ENCODE peak calls at places on chromosome 11, in eight cellular contexts. One of them, this sample, is unnamed.

GRCh38 chr11:110907629-110908028 is 195.4 kb upstream of the ARHGAP20 start:
- DNase-seq in activated T-cell treated with anti-CD3 and anti-CD28 coated beads for 48 hours: no peak
- DNase-seq in activated CD4-positive, alpha-beta T cell treated with anti-CD3 and anti-CD28 coated beads, Interleukin-2, amount 10 ng/mL, durations not matched to agents 7 days and 5 days: peak; percentile 62
- DNase-seq in right lobe of liver: no peak
- DNase-seq in NCI-H1417 treated with DMSO at 0.1 percent for 48 hours: no peak
- DNase-seq in stimulated activated CD8-positive, alpha-beta memory T cell treated with anti-CD3 and anti-CD28 coated beads, Interleukin-4, amount 100 ng/mL, for 4 hours: no peak
- DNase-seq in HAP-1: no peak
- DNase-seq in ELR: peak; percentile 51
- DNase-seq in this sample: peak; percentile 97

GRCh38 chr11:45858751-45859398 is 11.6 kb downstream of the CRY2 start:
- DNase-seq in activated T-cell treated with anti-CD3 and anti-CD28 coated beads for 48 hours: no peak
- DNase-seq in activated CD4-positive, alpha-beta T cell treated with anti-CD3 and anti-CD28 coated beads, Interleukin-2, amount 10 ng/mL, durations not matched to agents 7 days and 5 days: no peak
- DNase-seq in right lobe of liver: no peak
- DNase-seq in NCI-H1417 treated with DMSO at 0.1 percent for 48 hours: no peak
- DNase-seq in stimulated activated CD8-positive, alpha-beta memory T cell treated with anti-CD3 and anti-CD28 coated beads, Interleukin-4, amount 100 ng/mL, for 4 hours: no peak
- DNase-seq in HAP-1: no peak
- DNase-seq in ELR: no peak
- DNase-seq in this sample: no peak

GRCh38 chr11:130599073-130599654 is 150.7 kb downstream of the ADAMTS15 start:
- DNase-seq in activated T-cell treated with anti-CD3 and anti-CD28 coated beads for 48 hours: no peak
- DNase-seq in activated CD4-positive, alpha-beta T cell treated with anti-CD3 and anti-CD28 coated beads, Interleukin-2, amount 10 ng/mL, durations not matched to agents 7 days and 5 days: no peak
- DNase-seq in right lobe of liver: no peak
- DNase-seq in NCI-H1417 treated with DMSO at 0.1 percent for 48 hours: no peak
- DNase-seq in stimulated activated CD8-positive, alpha-beta memory T cell treated with anti-CD3 and anti-CD28 coated beads, Interleukin-4, amount 100 ng/mL, for 4 hours: no peak
- DNase-seq in HAP-1: no peak
- DNase-seq in ELR: no peak
- DNase-seq in this sample: no peak

GRCh38 chr11:116082256-116082655 is 578.0 kb upstream of the CADM1 start:
- DNase-seq in activated T-cell treated with anti-CD3 and anti-CD28 coated beads for 48 hours: no peak
- DNase-seq in activated CD4-positive, alpha-beta T cell treated with anti-CD3 and anti-CD28 coated beads, Interleukin-2, amount 10 ng/mL, durations not matched to agents 7 days and 5 days: no peak
- DNase-seq in right lobe of liver: no peak
- DNase-seq in NCI-H1417 treated with DMSO at 0.1 percent for 48 hours: no peak
- DNase-seq in stimulated activated CD8-positive, alpha-beta memory T cell treated with anti-CD3 and anti-CD28 coated beads, Interleukin-4, amount 100 ng/mL, for 4 hours: no peak
- DNase-seq in HAP-1: no peak
- DNase-seq in ELR: no peak
- DNase-seq in this sample: no peak

GRCh38 chr11:117026593-117027330 is 71.5 kb downstream of the SIK3 start:
- DNase-seq in activated T-cell treated with anti-CD3 and anti-CD28 coated beads for 48 hours: no peak
- DNase-seq in activated CD4-positive, alpha-beta T cell treated with anti-CD3 and anti-CD28 coated beads, Interleukin-2, amount 10 ng/mL, durations not matched to agents 7 days and 5 days: no peak
- DNase-seq in right lobe of liver: no peak
- DNase-seq in NCI-H1417 treated with DMSO at 0.1 percent for 48 hours: no peak
- DNase-seq in stimulated activated CD8-positive, alpha-beta memory T cell treated with anti-CD3 and anti-CD28 coated beads, Interleukin-4, amount 100 ng/mL, for 4 hours: no peak
- DNase-seq in HAP-1: no peak
- DNase-seq in ELR: peak; percentile 93
- DNase-seq in this sample: peak; percentile 83

GRCh38 chr11:35126000-35126878 is 12.7 kb upstream of the CD44 start:
- DNase-seq in activated T-cell treated with anti-CD3 and anti-CD28 coated beads for 48 hours: no peak
- DNase-seq in activated CD4-positive, alpha-beta T cell treated with anti-CD3 and anti-CD28 coated beads, Interleukin-2, amount 10 ng/mL, durations not matched to agents 7 days and 5 days: peak; percentile 29
- DNase-seq in right lobe of liver: no peak
- DNase-seq in NCI-H1417 treated with DMSO at 0.1 percent for 48 hours: no peak
- DNase-seq in stimulated activated CD8-positive, alpha-beta memory T cell treated with anti-CD3 and anti-CD28 coated beads, Interleukin-4, amount 100 ng/mL, for 4 hours: no peak
- DNase-seq in HAP-1: no peak
- DNase-seq in ELR: no peak
- DNase-seq in this sample: no peak

GRCh38 chr11:124758355-124759267 is 3.5 kb downstream of the ESAM start:
- DNase-seq in activated T-cell treated with anti-CD3 and anti-CD28 coated beads for 48 hours: peak; percentile 72
- DNase-seq in activated CD4-positive, alpha-beta T cell treated with anti-CD3 and anti-CD28 coated beads, Interleukin-2, amount 10 ng/mL, durations not matched to agents 7 days and 5 days: peak; percentile 67
- DNase-seq in right lobe of liver: peak; percentile 78
- DNase-seq in NCI-H1417 treated with DMSO at 0.1 percent for 48 hours: no peak
- DNase-seq in stimulated activated CD8-positive, alpha-beta memory T cell treated with anti-CD3 and anti-CD28 coated beads, Interleukin-4, amount 100 ng/mL, for 4 hours: no peak
- DNase-seq in HAP-1: peak; percentile 90
- DNase-seq in ELR: peak; percentile 80
- DNase-seq in this sample: peak; percentile 41

GRCh38 chr11:70297341-70297740 is 26.9 kb downstream of the PPFIA1 start:
- DNase-seq in activated T-cell treated with anti-CD3 and anti-CD28 coated beads for 48 hours: no peak
- DNase-seq in activated CD4-positive, alpha-beta T cell treated with anti-CD3 and anti-CD28 coated beads, Interleukin-2, amount 10 ng/mL, durations not matched to agents 7 days and 5 days: no peak
- DNase-seq in right lobe of liver: no peak
- DNase-seq in NCI-H1417 treated with DMSO at 0.1 percent for 48 hours: no peak
- DNase-seq in stimulated activated CD8-positive, alpha-beta memory T cell treated with anti-CD3 and anti-CD28 coated beads, Interleukin-4, amount 100 ng/mL, for 4 hours: no peak
- DNase-seq in HAP-1: no peak
- DNase-seq in ELR: peak; percentile 65
- DNase-seq in this sample: peak; percentile 25

GRCh38 chr11:122108192-122108799 is 7.7 kb downstream of the BLID start:
- DNase-seq in activated T-cell treated with anti-CD3 and anti-CD28 coated beads for 48 hours: no peak
- DNase-seq in activated CD4-positive, alpha-beta T cell treated with anti-CD3 and anti-CD28 coated beads, Interleukin-2, amount 10 ng/mL, durations not matched to agents 7 days and 5 days: peak; percentile 23
- DNase-seq in right lobe of liver: no peak
- DNase-seq in NCI-H1417 treated with DMSO at 0.1 percent for 48 hours: no peak
- DNase-seq in stimulated activated CD8-positive, alpha-beta memory T cell treated with anti-CD3 and anti-CD28 coated beads, Interleukin-4, amount 100 ng/mL, for 4 hours: no peak
- DNase-seq in HAP-1: peak; percentile 74
- DNase-seq in ELR: peak; percentile 72
- DNase-seq in this sample: peak; percentile 44

GRCh38 chr11:46050652-46051051 is 70.6 kb downstream of the PHF21A start:
- DNase-seq in activated T-cell treated with anti-CD3 and anti-CD28 coated beads for 48 hours: no peak
- DNase-seq in activated CD4-positive, alpha-beta T cell treated with anti-CD3 and anti-CD28 coated beads, Interleukin-2, amount 10 ng/mL, durations not matched to agents 7 days and 5 days: no peak
- DNase-seq in right lobe of liver: no peak
- DNase-seq in NCI-H1417 treated with DMSO at 0.1 percent for 48 hours: no peak
- DNase-seq in stimulated activated CD8-positive, alpha-beta memory T cell treated with anti-CD3 and anti-CD28 coated beads, Interleukin-4, amount 100 ng/mL, for 4 hours: no peak
- DNase-seq in HAP-1: no peak
- DNase-seq in ELR: no peak
- DNase-seq in this sample: no peak

GRCh38 chr11:33651555-33651954 is 49.1 kb downstream of the C11orf91 start:
- DNase-seq in activated T-cell treated with anti-CD3 and anti-CD28 coated beads for 48 hours: no peak
- DNase-seq in activated CD4-positive, alpha-beta T cell treated with anti-CD3 and anti-CD28 coated beads, Interleukin-2, amount 10 ng/mL, durations not matched to agents 7 days and 5 days: no peak
- DNase-seq in right lobe of liver: no peak
- DNase-seq in NCI-H1417 treated with DMSO at 0.1 percent for 48 hours: no peak
- DNase-seq in stimulated activated CD8-positive, alpha-beta memory T cell treated with anti-CD3 and anti-CD28 coated beads, Interleukin-4, amount 100 ng/mL, for 4 hours: no peak
- DNase-seq in HAP-1: no peak
- DNase-seq in ELR: no peak
- DNase-seq in this sample: no peak

GRCh38 chr11:121482231-121483129 is 29.7 kb upstream of the SORL1-AS1 start:
- DNase-seq in activated T-cell treated with anti-CD3 and anti-CD28 coated beads for 48 hours: peak; percentile 23
- DNase-seq in activated CD4-positive, alpha-beta T cell treated with anti-CD3 and anti-CD28 coated beads, Interleukin-2, amount 10 ng/mL, durations not matched to agents 7 days and 5 days: peak; percentile 72
- DNase-seq in right lobe of liver: no peak
- DNase-seq in NCI-H1417 treated with DMSO at 0.1 percent for 48 hours: no peak
- DNase-seq in stimulated activated CD8-positive, alpha-beta memory T cell treated with anti-CD3 and anti-CD28 coated beads, Interleukin-4, amount 100 ng/mL, for 4 hours: no peak
- DNase-seq in HAP-1: no peak
- DNase-seq in ELR: no peak
- DNase-seq in this sample: peak; percentile 44

GRCh38 chr11:31903225-31904074 is 92.3 kb upstream of the PAX6 start:
- DNase-seq in activated T-cell treated with anti-CD3 and anti-CD28 coated beads for 48 hours: no peak
- DNase-seq in activated CD4-positive, alpha-beta T cell treated with anti-CD3 and anti-CD28 coated beads, Interleukin-2, amount 10 ng/mL, durations not matched to agents 7 days and 5 days: no peak
- DNase-seq in right lobe of liver: peak; percentile 74
- DNase-seq in NCI-H1417 treated with DMSO at 0.1 percent for 48 hours: no peak
- DNase-seq in stimulated activated CD8-positive, alpha-beta memory T cell treated with anti-CD3 and anti-CD28 coated beads, Interleukin-4, amount 100 ng/mL, for 4 hours: no peak
- DNase-seq in HAP-1: no peak
- DNase-seq in ELR: no peak
- DNase-seq in this sample: no peak

GRCh38 chr11:8871283-8871775 is 39.7 kb upstream of the AKIP1 start:
- DNase-seq in activated T-cell treated with anti-CD3 and anti-CD28 coated beads for 48 hours: no peak
- DNase-seq in activated CD4-positive, alpha-beta T cell treated with anti-CD3 and anti-CD28 coated beads, Interleukin-2, amount 10 ng/mL, durations not matched to agents 7 days and 5 days: no peak
- DNase-seq in right lobe of liver: peak; percentile 23
- DNase-seq in NCI-H1417 treated with DMSO at 0.1 percent for 48 hours: no peak
- DNase-seq in stimulated activated CD8-positive, alpha-beta memory T cell treated with anti-CD3 and anti-CD28 coated beads, Interleukin-4, amount 100 ng/mL, for 4 hours: no peak
- DNase-seq in HAP-1: peak; percentile 85
- DNase-seq in ELR: peak; percentile 88
- DNase-seq in this sample: peak; percentile 41

GRCh38 chr11:58963551-58964075 is 24.3 kb downstream of the GLYATL1 start:
- DNase-seq in activated T-cell treated with anti-CD3 and anti-CD28 coated beads for 48 hours: no peak
- DNase-seq in activated CD4-positive, alpha-beta T cell treated with anti-CD3 and anti-CD28 coated beads, Interleukin-2, amount 10 ng/mL, durations not matched to agents 7 days and 5 days: no peak
- DNase-seq in right lobe of liver: peak; percentile 29
- DNase-seq in NCI-H1417 treated with DMSO at 0.1 percent for 48 hours: no peak
- DNase-seq in stimulated activated CD8-positive, alpha-beta memory T cell treated with anti-CD3 and anti-CD28 coated beads, Interleukin-4, amount 100 ng/mL, for 4 hours: no peak
- DNase-seq in HAP-1: no peak
- DNase-seq in ELR: no peak
- DNase-seq in this sample: peak; percentile 77

GRCh38 chr11:66322732-66323427 is 6.0 kb upstream of the CD248 start:
- DNase-seq in activated T-cell treated with anti-CD3 and anti-CD28 coated beads for 48 hours: no peak
- DNase-seq in activated CD4-positive, alpha-beta T cell treated with anti-CD3 and anti-CD28 coated beads, Interleukin-2, amount 10 ng/mL, durations not matched to agents 7 days and 5 days: no peak
- DNase-seq in right lobe of liver: no peak
- DNase-seq in NCI-H1417 treated with DMSO at 0.1 percent for 48 hours: no peak
- DNase-seq in stimulated activated CD8-positive, alpha-beta memory T cell treated with anti-CD3 and anti-CD28 coated beads, Interleukin-4, amount 100 ng/mL, for 4 hours: no peak
- DNase-seq in HAP-1: no peak
- DNase-seq in ELR: no peak
- DNase-seq in this sample: no peak

GRCh38 chr11:10285148-10285802 is 8.7 kb downstream of the SBF2 start:
- DNase-seq in activated T-cell treated with anti-CD3 and anti-CD28 coated beads for 48 hours: no peak
- DNase-seq in activated CD4-positive, alpha-beta T cell treated with anti-CD3 and anti-CD28 coated beads, Interleukin-2, amount 10 ng/mL, durations not matched to agents 7 days and 5 days: no peak
- DNase-seq in right lobe of liver: no peak
- DNase-seq in NCI-H1417 treated with DMSO at 0.1 percent for 48 hours: no peak
- DNase-seq in stimulated activated CD8-positive, alpha-beta memory T cell treated with anti-CD3 and anti-CD28 coated beads, Interleukin-4, amount 100 ng/mL, for 4 hours: no peak
- DNase-seq in HAP-1: no peak
- DNase-seq in ELR: no peak
- DNase-seq in this sample: peak; percentile 46

GRCh38 chr11:119525855-119526196 is 102.9 kb upstream of the THY1 start:
- DNase-seq in activated T-cell treated with anti-CD3 and anti-CD28 coated beads for 48 hours: no peak
- DNase-seq in activated CD4-positive, alpha-beta T cell treated with anti-CD3 and anti-CD28 coated beads, Interleukin-2, amount 10 ng/mL, durations not matched to agents 7 days and 5 days: no peak
- DNase-seq in right lobe of liver: no peak
- DNase-seq in NCI-H1417 treated with DMSO at 0.1 percent for 48 hours: no peak
- DNase-seq in stimulated activated CD8-positive, alpha-beta memory T cell treated with anti-CD3 and anti-CD28 coated beads, Interleukin-4, amount 100 ng/mL, for 4 hours: no peak
- DNase-seq in HAP-1: no peak
- DNase-seq in ELR: no peak
- DNase-seq in this sample: no peak